ENCODE peak calls at places on chromosomes 16 and 17, in five cellular contexts. I is HCT116, L is dorsolateral prefrontal cortex, D is adrenal gland, A is B cell. X is an unnamed sample.

GRCh38 chr17:40086150-40087044 is 14.0 kb downstream of the NR1D1 start:
- DNase-seq in I (no peak), L (no peak), D (peak; percentile 56), A (peak; percentile 79), X (peak; percentile 79)

GRCh38 chr17:38605852-38606645 is at the start of gene SRCIN1:
- DNase-seq in I (no peak), L (peak; percentile 71), D (no peak), A (peak; percentile 66), X (peak; percentile 79)

GRCh38 chr16:50160495-50161164 is 7.5 kb downstream of the TENT4B start:
- DNase-seq in I (no peak), L (no peak), D (no peak), A (no peak), X (no peak)

GRCh38 chr16:57781741-57782606 is 20.3 kb downstream of the KIFC3 start:
- DNase-seq in I (no peak), L (no peak), D (no peak), A (no peak), X (no peak)

GRCh38 chr17:10737168-10737622 is 7.4 kb upstream of the TMEM220 start:
- DNase-seq in I (peak; percentile 39), L (peak; percentile 36), D (peak; percentile 54), A (no peak), X (peak; percentile 40)

GRCh38 chr17:21351366-21352065 is 24.6 kb upstream of the KCNJ12 start:
- DNase-seq in I (no peak), L (no peak), D (no peak), A (no peak), X (no peak)

GRCh38 chr17:40953876-40954275 is 12.9 kb downstream of the KRT39 start:
- DNase-seq in I (peak; percentile 85), L (no peak), D (no peak), A (no peak), X (no peak)

GRCh38 chr16:12706628-12707027 is 97.1 kb downstream of the CPPED1 start:
- DNase-seq in I (no peak), L (no peak), D (no peak), A (no peak), X (no peak)

GRCh38 chr17:3542410-3543088 is 15.1 kb downstream of the TRPV3 start:
- DNase-seq in I (no peak), L (no peak), D (no peak), A (no peak), X (no peak)

GRCh38 chr16:75420987-75421819 is 12.1 kb downstream of the CFDP1 start:
- DNase-seq in I (no peak), L (no peak), D (peak; percentile 47), A (peak; percentile 12), X (no peak)

DNA sequence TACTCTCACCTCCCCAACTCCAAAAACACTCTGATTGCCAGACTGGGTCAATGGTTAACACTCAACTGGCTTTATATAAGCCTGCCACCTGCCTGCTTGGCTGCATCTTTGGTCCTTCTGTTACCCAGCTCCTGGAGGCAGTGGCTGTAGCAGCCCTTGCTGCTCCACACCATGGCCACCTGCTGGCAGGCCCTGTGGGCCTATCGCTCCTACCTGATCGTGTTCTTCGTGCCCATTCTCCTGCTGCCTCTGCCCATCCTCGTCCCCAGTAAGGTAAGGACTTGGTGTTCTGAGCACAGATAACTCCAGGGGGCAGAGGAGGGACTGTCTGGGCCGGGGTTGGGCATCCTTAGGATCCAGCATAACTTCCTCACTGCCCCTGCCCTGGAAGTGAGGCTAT is at the start of gene SLC13A2:
- DNase-seq in I (no peak), L (no peak), D (no peak), A (no peak), X (no peak)
- TF ChIP-seq CTCF in I (no peak), L (no peak), D (no peak), A (no peak), X (no peak)

DNA sequence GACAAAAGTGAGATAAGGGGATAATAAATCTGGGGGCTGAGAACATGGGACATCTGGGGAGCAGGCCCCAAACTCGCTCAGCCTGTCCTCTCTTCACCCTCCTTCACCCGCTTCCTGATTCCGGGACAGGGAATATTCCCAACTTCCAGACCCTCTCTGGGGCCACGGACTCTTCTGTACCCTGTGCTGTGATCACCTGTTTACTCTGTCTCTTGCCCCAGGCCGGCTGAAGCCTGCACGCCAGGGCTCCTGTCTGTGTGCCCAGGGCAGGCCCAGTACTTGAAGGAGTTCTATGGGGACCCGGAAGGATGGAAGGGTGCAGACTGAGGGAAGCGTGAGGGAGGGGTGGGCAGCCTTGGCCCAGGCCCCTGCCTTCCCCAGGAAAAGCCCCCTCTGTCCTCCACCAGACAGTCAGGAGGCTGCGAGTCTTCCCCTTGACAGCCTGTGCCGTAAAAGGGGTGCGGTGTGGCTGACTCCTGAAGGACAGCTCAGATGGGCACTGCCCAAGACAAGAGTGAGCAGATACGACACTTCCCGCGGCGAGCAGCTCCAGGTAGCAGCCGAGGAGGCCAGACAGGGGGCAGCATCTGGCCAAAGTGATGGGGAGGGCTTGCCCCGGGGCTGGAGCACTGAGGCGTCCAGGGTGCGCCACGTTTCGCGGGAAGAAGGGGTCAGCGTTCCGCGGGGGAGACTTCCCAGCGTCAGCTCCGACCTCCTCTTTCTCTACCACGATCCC is 1.0 kb upstream of the CCNF start:
- DNase-seq in I (no peak), L (no peak), D (no peak), A (peak; percentile 22), X (peak; percentile 69)
- TF ChIP-seq CTCF in I (peak; percentile 41), L (no peak), D (no peak), A (no peak), X (peak; percentile 47)

GRCh38 chr17:58193641-58194259 is 1.2 kb downstream of the EPX start:
- DNase-seq in I (no peak), L (no peak), D (no peak), A (no peak), X (no peak)
- TF ChIP-seq CTCF in I (peak; percentile 34), L (no peak), D (no peak), A (no peak), X (peak; percentile 18)

GRCh38 chr16:84982434-84982833 is 28.9 kb downstream of the ZDHHC7 start:
- DNase-seq in I (no peak), L (no peak), D (no peak), A (no peak), X (no peak)
- TF ChIP-seq CTCF in I (peak; percentile 10), L (no peak), D (no peak), A (no peak), X (no peak)